ENCODE peak calls at places on chromosomes 11 and 22, in four cellular contexts. X is stomach, U is AML-193, G is nephron progenitor cell. S is an unnamed sample.

GRCh38 chr11:117696489-117696888 is 100.5 kb downstream of the DSCAML1 start:
- DNase-seq in G (no peak), U (no peak), X (no peak), S (no peak)

GRCh38 chr22:22884010-22884887 is 3.4 kb upstream of the IGLL5 start:
- DNase-seq in U (peak), G (peak), X (peak), S (peak)

GRCh38 chr11:12787847-12788246 is 113.6 kb downstream of the TEAD1 start:
- DNase-seq in G (no peak), X (no peak), U (no peak), S (no peak)

GRCh38 chr11:44950036-44950624 is 553 bp downstream of the TP53I11 start:
- DNase-seq in U (no peak), X (peak), G (peak), S (no peak)

GRCh38 chr11:115324569-115325432 is 179.4 kb downstream of the CADM1 start:
- DNase-seq in U (peak), G (peak), X (peak), S (peak)

GRCh38 chr22:12613199-12613598 is 2914.8 kb upstream of the OR11H1 start:
- DNase-seq in X (no peak), U (no peak), G (no peak), S (no peak)

GRCh38 chr22:46953968-46954755 is 191.7 kb downstream of the TBC1D22A start:
- DNase-seq in X (no peak), G (no peak), U (no peak), S (no peak)

GRCh38 chr11:93155738-93156137 is 42.1 kb downstream of the SLC36A4 start:
- DNase-seq in X (no peak), U (no peak), G (no peak), S (no peak)

GRCh38 chr11:122758361-122758760 is 79.9 kb upstream of the CRTAM start:
- DNase-seq in X (no peak), U (no peak), G (no peak), S (no peak)

GRCh38 chr11:129372609-129373488 is 2.8 kb upstream of the BARX2 start:
- DNase-seq in G (peak), X (no peak), U (no peak), S (no peak)

GRCh38 chr11:13666708-13667107 is 1.8 kb upstream of the FAR1 start:
- DNase-seq in X (no peak), U (no peak), G (no peak), S (no peak)

GRCh38 chr11:36007127-36007824 is 63.4 kb downstream of the LDLRAD3 start:
- DNase-seq in U (no peak), G (no peak), X (no peak), S (no peak)

GRCh38 chr11:94795799-94796580 is 27.8 kb downstream of the AMOTL1 start:
- DNase-seq in G (no peak), U (no peak), X (no peak), S (no peak)

GRCh38 chr11:79415912-79416311 is 24.9 kb downstream of the TENM4 start:
- DNase-seq in G (no peak), X (no peak), U (no peak), S (no peak)

GRCh38 chr11:114896594-114896993 is 218.3 kb downstream of the NXPE2 start:
- DNase-seq in U (no peak), X (no peak), G (no peak), S (no peak)

GRCh38 chr22:36148411-36148810 is 12.1 kb downstream of the APOL3 start:
- DNase-seq in U (no peak), X (peak), G (peak), S (no peak)

GRCh38 chr11:121892131-121892681 is 223.8 kb downstream of the BLID start:
- DNase-seq in G (no peak), X (no peak), U (no peak), S (no peak)

GRCh38 chr11:13448876-13449275 is 14.1 kb downstream of the BTBD10 start:
- DNase-seq in X (no peak), U (no peak), G (no peak), S (no peak)

GRCh38 chr22:41915035-41915782 is at the start of gene SHISA8:
- DNase-seq in X (peak), U (no peak), G (peak), S (no peak)

GRCh38 chr11:18081551-18081950 is 24.3 kb downstream of the SAAL1 start:
- DNase-seq in G (no peak), U (no peak), X (no peak), S (no peak)

GRCh38 chr11:33360642-33361041 is 103.5 kb downstream of the HIPK3 start:
- DNase-seq in X (no peak), G (no peak), U (no peak), S (no peak)

GRCh38 chr11:87722756-87723599 is 452.3 kb downstream of the RAB38 start:
- DNase-seq in U (peak), X (peak), G (peak), S (no peak)

GRCh38 chr11:96317576-96317975 is 25.4 kb downstream of the MAML2 start:
- DNase-seq in X (no peak), G (no peak), U (no peak), S (no peak)

GRCh38 chr11:76185511-76185910 is 20.8 kb downstream of the WNT11 start:
- DNase-seq in X (no peak), G (no peak), U (no peak), S (no peak)

GRCh38 chr22:37153901-37154300 is 4.2 kb upstream of the IL2RB start:
- DNase-seq in X (no peak), G (no peak), U (no peak), S (no peak)

GRCh38 chr22:27370281-27370680 is 431.3 kb downstream of the MN1 start:
- DNase-seq in X (no peak), U (no peak), G (no peak), S (peak)

GRCh38 chr11:47551086-47551485 is 1.8 kb downstream of the CELF1 start:
- DNase-seq in U (peak), X (no peak), G (no peak), S (no peak)

GRCh38 chr11:59611570-59612565 is 3.7 kb downstream of the OSBP start:
- DNase-seq in X (peak), U (no peak), G (no peak), S (no peak)

GRCh38 chr22:39598017-39598965 is 27.7 kb downstream of the CACNA1I start:
- DNase-seq in G (peak), U (no peak), X (peak), S (no peak)

S was measured in HL-60.